ENCODE peak calls at places on chromosome 18, in four cellular contexts. A is upper lobe of right lung, N is fibroblast of lung, G is Calu3. V is an unnamed sample.

GRCh38 chr18:2961828-2962227 is 51.1 kb downstream of the LPIN2 start:
- DNase-seq in A (no peak), N (peak), G (no peak), V (no peak)

GRCh38 chr18:70420151-70420898 is 131.5 kb downstream of the SOCS6 start:
- DNase-seq in A (no peak), N (peak), G (no peak), V (no peak)

GRCh38 chr18:58533771-58534170 is 95.1 kb downstream of the ALPK2 start:
- DNase-seq in A (no peak), N (no peak), G (no peak), V (no peak)

GRCh38 chr18:32301976-32302743 is 112.3 kb downstream of the MEP1B start:
- DNase-seq in N (peak), G (peak), A (no peak), V (no peak)

GRCh38 chr18:23641143-23641720 is 21.5 kb downstream of the ANKRD29 start:
- DNase-seq in A (no peak), N (no peak), G (no peak), V (no peak)

GRCh38 chr18:45962866-45963265 is 4.3 kb downstream of the EPG5 start:
- DNase-seq in G (no peak), A (no peak), N (peak), V (no peak)

GRCh38 chr18:59660976-59661743 is 36.1 kb downstream of the CCBE1 start:
- DNase-seq in N (peak), G (no peak), A (no peak), V (no peak)

GRCh38 chr18:41703744-41704530 is 251.1 kb upstream of the PIK3C3 start:
- DNase-seq in N (no peak), A (no peak), G (no peak), V (no peak)

GRCh38 chr18:68466714-68467113 is 248.2 kb downstream of the TMX3 start:
- DNase-seq in G (no peak), N (no peak), A (no peak), V (no peak)

GRCh38 chr18:37668971-37669747 is 103.6 kb upstream of the CELF4 start:
- DNase-seq in A (no peak), G (no peak), N (no peak), V (peak)

GRCh38 chr18:51537487-51537886 is 340.0 kb upstream of the MEX3C start:
- DNase-seq in G (peak), A (no peak), N (no peak), V (peak)

GRCh38 chr18:13136056-13136688 is 82.4 kb upstream of the LDLRAD4 start:
- DNase-seq in G (peak), N (no peak), A (no peak), V (no peak)

GRCh38 chr18:24326211-24326610 is 71.4 kb downstream of the OSBPL1A start:
- DNase-seq in G (no peak), A (no peak), N (no peak), V (no peak)

GRCh38 chr18:51137891-51138290 is 59.6 kb downstream of the MEX3C start:
- DNase-seq in N (no peak), A (no peak), G (no peak), V (no peak)

GRCh38 chr18:22429564-22429963 is 11.8 kb upstream of the CTAGE1 start:
- DNase-seq in N (no peak), G (no peak), A (no peak), V (no peak)

GRCh38 chr18:45359275-45360009 is 255.8 kb upstream of the SLC14A2 start:
- DNase-seq in G (peak), N (no peak), A (no peak), V (no peak)

GRCh38 chr18:34322365-34323289 is 97.9 kb upstream of the NOL4 start:
- DNase-seq in N (peak), G (peak), A (peak), V (peak)

GRCh38 chr18:34543940-34544339 is 166.2 kb upstream of the DTNA start:
- DNase-seq in A (no peak), G (no peak), N (no peak), V (no peak)

GRCh38 chr18:12749136-12749535 is 46.3 kb downstream of the PSMG2 start:
- DNase-seq in A (no peak), G (no peak), N (no peak), V (no peak)

GRCh38 chr18:50982802-50983179 is 15.0 kb downstream of the ELAC1 start:
- DNase-seq in N (peak), A (no peak), G (no peak), V (no peak)

GRCh38 chr18:69177702-69178101 is 223.0 kb upstream of the DOK6 start:
- DNase-seq in A (no peak), N (peak), G (no peak), V (no peak)

GRCh38 chr18:13077473-13077872 is 86.3 kb downstream of the CEP192 start:
- DNase-seq in A (no peak), N (no peak), G (no peak), V (no peak)

GRCh38 chr18:55522011-55522410 is 66.0 kb downstream of the TCF4 start:
- DNase-seq in G (peak), A (no peak), N (no peak), V (peak)

GRCh38 chr18:79857082-79857661 is 59.4 kb downstream of the KCNG2 start:
- DNase-seq in A (peak), N (peak), G (no peak), V (no peak)

GRCh38 chr18:13313006-13313661 is 94.6 kb downstream of the LDLRAD4 start:
- DNase-seq in N (no peak), G (no peak), A (no peak), V (no peak)

GRCh38 chr18:63339920-63340484 is 20.4 kb upstream of the BCL2 start:
- DNase-seq in A (no peak), N (peak), G (peak), V (peak)

GRCh38 chr18:25314824-25315223 is 37.1 kb downstream of the ZNF521 start:
- DNase-seq in A (no peak), N (no peak), G (no peak), V (no peak)

GRCh38 chr18:10481831-10482230 is 27.4 kb downstream of the APCDD1 start:
- DNase-seq in N (no peak), A (no peak), G (no peak), V (no peak)

GRCh38 chr18:10482985-10483949 is 28.8 kb downstream of the APCDD1 start:
- DNase-seq in N (no peak), A (no peak), G (no peak), V (no peak)

GRCh38 chr18:10477863-10478260 is 23.4 kb downstream of the APCDD1 start:
- DNase-seq in A (no peak), G (no peak), N (no peak), V (no peak)

GRCh38 chr18:10485475-10485874 is 31.0 kb downstream of the APCDD1 start:
- DNase-seq in N (no peak), G (no peak), A (no peak), V (no peak)

GRCh38 chr18:10482363-10482984 is 28.0 kb downstream of the APCDD1 start:
- DNase-seq in G (no peak), N (no peak), A (no peak), V (no peak)
- TF ChIP-seq CTCF in G (no peak), N (no peak), A (no peak), V (no peak)

GRCh38 chr18:26840965-26841364 is 24.5 kb downstream of the AQP4 start:
- DNase-seq in N (no peak), A (no peak), G (no peak), V (no peak)
- TF ChIP-seq CTCF in N (no peak), A (no peak), G (no peak), V (no peak)

GRCh38 chr18:78232196-78232595 is 747.4 kb upstream of the SALL3 start:
- DNase-seq in G (no peak), N (no peak), A (no peak), V (no peak)

GRCh38 chr18:78230911-78231310 is 748.7 kb upstream of the SALL3 start:
- DNase-seq in A (no peak), N (no peak), G (no peak), V (no peak)

DNA sequence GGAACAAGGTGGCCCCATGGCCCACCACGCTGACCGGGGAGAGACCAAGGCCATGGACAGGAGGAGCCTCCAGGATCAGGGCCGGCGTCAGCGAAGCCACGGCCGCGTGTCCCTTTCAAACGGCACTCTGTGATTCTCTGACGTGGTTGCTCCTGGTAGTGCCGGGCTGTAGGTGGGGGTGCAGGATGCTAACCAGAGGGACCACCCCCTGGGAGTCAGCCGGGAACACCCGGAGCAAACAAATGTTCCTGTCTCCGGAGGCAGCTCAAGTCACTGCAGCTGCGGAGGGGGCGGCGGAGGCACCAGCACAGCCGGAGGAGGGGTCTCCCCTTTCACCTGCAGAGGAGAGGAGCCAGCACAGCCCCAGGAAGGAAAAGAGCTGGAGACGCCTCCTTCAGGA is 750.6 kb upstream of the SALL3 start:
- DNase-seq in N (no peak), G (no peak), A (no peak), V (peak)
- TF ChIP-seq CTCF in N (no peak), G (no peak), A (no peak), V (no peak)

GRCh38 chr18:47263197-47263827 is 11.9 kb upstream of the SKOR2 start:
- DNase-seq in N (no peak), A (no peak), G (no peak), V (no peak)
- TF ChIP-seq CTCF in N (no peak), A (no peak), G (no peak), V (peak)

DNA sequence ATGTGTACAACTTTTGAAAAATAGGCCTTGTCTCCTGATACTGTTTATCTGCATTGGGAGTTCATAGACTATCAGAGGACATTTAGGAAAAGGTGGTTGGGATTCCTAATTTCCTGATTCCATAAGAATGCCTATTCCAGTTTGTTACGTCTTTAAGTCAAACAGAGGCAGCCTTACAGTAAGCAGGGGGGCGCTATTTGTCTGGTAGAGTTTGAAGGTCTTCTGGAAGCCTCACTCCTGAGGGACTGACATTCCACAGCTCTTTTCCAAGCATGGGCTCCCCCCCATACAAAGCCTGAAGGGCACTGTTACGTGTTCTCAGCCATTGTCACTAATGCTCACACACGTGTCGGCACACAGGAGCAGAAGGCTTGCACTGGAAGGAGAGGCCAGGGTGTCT is 154.3 kb downstream of the PTGR3 start:
- DNase-seq in G (no peak), A (no peak), N (no peak), V (no peak)
- TF ChIP-seq CTCF in G (no peak), A (no peak), N (no peak), V (no peak)

GRCh38 chr18:66495844-66496243 is 108.0 kb downstream of the CDH19 start:
- DNase-seq in G (peak), A (peak), N (peak), V (peak)
- TF ChIP-seq CTCF in G (peak), A (peak), N (peak), V (peak)

DNA sequence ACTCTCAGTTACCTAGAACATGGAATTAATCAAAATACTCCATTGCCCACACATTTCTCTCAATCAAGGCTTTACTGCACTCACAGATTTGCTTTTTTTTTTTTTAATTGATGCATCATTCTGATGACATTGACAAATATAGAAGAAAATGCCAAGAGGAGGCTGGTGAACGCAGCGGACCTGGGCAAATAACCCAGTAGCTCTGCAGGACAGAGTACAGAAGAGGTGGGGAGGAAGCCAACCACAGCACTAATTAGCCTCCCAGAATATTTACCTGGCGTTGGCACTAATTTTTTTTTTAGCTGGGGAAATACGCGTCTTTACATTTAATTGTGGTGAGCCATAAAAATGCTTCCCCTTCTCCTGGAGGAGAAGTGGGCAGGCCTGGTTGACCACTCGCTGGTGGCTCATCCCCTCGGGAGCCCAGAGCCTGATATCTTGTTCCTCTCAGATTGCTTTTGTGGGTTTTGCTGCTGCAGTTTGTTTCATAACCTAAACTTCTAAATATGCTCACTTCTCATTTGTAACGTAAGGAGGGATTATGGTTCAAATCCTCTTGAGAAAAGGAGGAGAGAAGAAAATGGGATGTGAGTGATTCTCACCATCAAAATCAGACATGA is 165.8 kb upstream of the EPB41L3 start:
- DNase-seq in A (no peak), N (no peak), G (no peak), V (no peak)
- TF ChIP-seq CTCF in A (no peak), N (no peak), G (no peak), V (no peak)

DNA sequence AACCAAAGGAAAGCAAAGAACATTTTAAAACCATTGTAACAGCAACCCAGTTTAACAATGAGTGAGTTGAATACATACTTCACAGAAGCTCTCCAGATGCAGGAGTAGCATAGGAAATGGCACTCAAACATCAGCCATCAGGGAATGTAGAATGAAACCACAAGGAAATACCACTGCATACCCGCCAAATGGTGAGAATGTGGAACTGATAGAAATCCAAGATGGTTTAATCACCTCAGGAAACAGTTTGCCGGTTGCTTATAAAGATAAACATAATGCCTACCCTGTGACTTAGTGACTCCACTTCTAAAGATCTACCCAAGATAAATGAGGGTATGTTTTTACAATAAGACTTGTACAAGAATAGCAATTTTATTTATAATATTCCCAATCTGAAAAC is 132.0 kb downstream of the GALNT1 start:
- DNase-seq in A (no peak), N (peak), G (no peak), V (no peak)
- TF ChIP-seq CTCF in A (no peak), N (no peak), G (no peak), V (no peak)